ENCODE peak calls at places on chromosomes 5 and 9, in eight cellular contexts. Y is body of pancreas, D is fibroblast of lung, U is IMR-90, N is left ventricle myocardium inferior, A is spleen, V is Peyer's patch, H is A673. Z is an unnamed sample.

GRCh38 chr5:160744253-160745112 is 107.5 kb downstream of the ATP10B start:
- DNase-seq in Y (no peak), N (no peak), U (no peak), D (no peak), H (no peak), V (no peak), A (no peak), Z (no peak)

GRCh38 chr9:91100878-91101450 is 260.8 kb downstream of the AUH start:
- DNase-seq in Y (peak; percentile 20), U (peak; percentile 35), A (no peak), N (peak; percentile 58), H (no peak), D (peak; percentile 63), V (no peak), Z (no peak)

GRCh38 chr5:142637871-142638270 is 48.0 kb downstream of the FGF1 start:
- DNase-seq in H (no peak), N (no peak), Y (no peak), V (no peak), D (no peak), A (no peak), U (no peak), Z (no peak)

GRCh38 chr9:114492991-114493390 is 12.3 kb downstream of the WHRN start:
- DNase-seq in V (no peak), Y (no peak), U (no peak), N (no peak), H (no peak), D (no peak), A (peak; percentile 35), Z (no peak)

GRCh38 chr9:123749580-123750202 is 180.2 kb downstream of the DENND1A start:
- DNase-seq in D (no peak), H (no peak), U (peak; percentile 20), N (no peak), Y (no peak), A (no peak), V (peak; percentile 19), Z (no peak)

GRCh38 chr5:72622152-72622760 is 115.0 kb upstream of the ZNF366 start:
- DNase-seq in H (no peak), N (no peak), A (no peak), V (no peak), D (no peak), Y (no peak), U (no peak), Z (no peak)

GRCh38 chr9:115855458-115856133 is 298.0 kb upstream of the PAPPA start:
- DNase-seq in N (no peak), U (peak; percentile 4), Y (no peak), H (peak; percentile 69), A (no peak), D (no peak), V (no peak), Z (no peak)

GRCh38 chr9:1880038-1880565 is 135.0 kb upstream of the SMARCA2 start:
- DNase-seq in D (no peak), V (no peak), U (no peak), A (no peak), N (no peak), H (no peak), Y (no peak), Z (no peak)

GRCh38 chr5:125326114-125326513 is 579.7 kb upstream of the ZNF608 start:
- DNase-seq in A (no peak), N (peak; percentile 17), H (peak; percentile 10), Y (peak; percentile 40), V (no peak), D (peak; percentile 83), U (peak; percentile 88), Z (no peak)

GRCh38 chr5:107118184-107118902 is 552.4 kb downstream of the EFNA5 start:
- DNase-seq in A (no peak), Y (no peak), H (no peak), U (no peak), N (no peak), D (no peak), V (no peak), Z (no peak)

GRCh38 chr5:16735092-16735970 is 118.5 kb upstream of the RETREG1 start:
- DNase-seq in D (no peak), Y (no peak), A (no peak), U (no peak), V (no peak), N (no peak), H (no peak), Z (no peak)

GRCh38 chr5:72125931-72126620 is 18.8 kb downstream of the MAP1B start:
- DNase-seq in U (no peak), V (no peak), A (no peak), H (no peak), D (no peak), N (no peak), Y (no peak), Z (no peak)

GRCh38 chr9:115115924-115116323 is 2.0 kb downstream of the TNC start:
- DNase-seq in A (no peak), U (peak; percentile 82), D (peak; percentile 70), Y (no peak), N (no peak), V (no peak), H (peak; percentile 30), Z (no peak)

GRCh38 chr5:174773371-174773770 is 49.0 kb downstream of the MSX2 start:
- DNase-seq in N (no peak), D (no peak), A (no peak), V (no peak), H (no peak), Y (no peak), U (no peak), Z (peak; percentile 61)

GRCh38 chr5:135566422-135567416 is 12.1 kb downstream of the CXCL14 start:
- DNase-seq in D (no peak), A (peak; percentile 52), V (no peak), N (no peak), U (no peak), H (no peak), Y (no peak), Z (no peak)
- TF ChIP-seq CTCF in D (no peak), A (no peak), V (no peak), N (peak; percentile 19), U (no peak), H (no peak), Y (no peak), Z (no peak)

GRCh38 chr9:127979333-127980055 is 1.3 kb downstream of the EEIG1 start:
- DNase-seq in H (peak; percentile 37), Y (no peak), U (peak; percentile 29), A (peak; percentile 87), N (peak; percentile 57), V (peak; percentile 81), D (peak; percentile 49), Z (no peak)

GRCh38 chr9:127976498-127976897 is 4.3 kb downstream of the EEIG1 start:
- DNase-seq in Y (peak; percentile 93), H (no peak), A (no peak), N (no peak), D (no peak), V (peak; percentile 49), U (no peak), Z (no peak)

GRCh38 chr9:127979015-127979332 is 1.8 kb downstream of the EEIG1 start:
- DNase-seq in N (no peak), D (no peak), U (no peak), A (no peak), V (no peak), H (no peak), Y (no peak), Z (no peak)

GRCh38 chr9:127976943-127977871 is 3.6 kb downstream of the EEIG1 start:
- DNase-seq in D (no peak), V (no peak), Y (no peak), N (no peak), U (no peak), A (no peak), H (no peak), Z (no peak)

DNA sequence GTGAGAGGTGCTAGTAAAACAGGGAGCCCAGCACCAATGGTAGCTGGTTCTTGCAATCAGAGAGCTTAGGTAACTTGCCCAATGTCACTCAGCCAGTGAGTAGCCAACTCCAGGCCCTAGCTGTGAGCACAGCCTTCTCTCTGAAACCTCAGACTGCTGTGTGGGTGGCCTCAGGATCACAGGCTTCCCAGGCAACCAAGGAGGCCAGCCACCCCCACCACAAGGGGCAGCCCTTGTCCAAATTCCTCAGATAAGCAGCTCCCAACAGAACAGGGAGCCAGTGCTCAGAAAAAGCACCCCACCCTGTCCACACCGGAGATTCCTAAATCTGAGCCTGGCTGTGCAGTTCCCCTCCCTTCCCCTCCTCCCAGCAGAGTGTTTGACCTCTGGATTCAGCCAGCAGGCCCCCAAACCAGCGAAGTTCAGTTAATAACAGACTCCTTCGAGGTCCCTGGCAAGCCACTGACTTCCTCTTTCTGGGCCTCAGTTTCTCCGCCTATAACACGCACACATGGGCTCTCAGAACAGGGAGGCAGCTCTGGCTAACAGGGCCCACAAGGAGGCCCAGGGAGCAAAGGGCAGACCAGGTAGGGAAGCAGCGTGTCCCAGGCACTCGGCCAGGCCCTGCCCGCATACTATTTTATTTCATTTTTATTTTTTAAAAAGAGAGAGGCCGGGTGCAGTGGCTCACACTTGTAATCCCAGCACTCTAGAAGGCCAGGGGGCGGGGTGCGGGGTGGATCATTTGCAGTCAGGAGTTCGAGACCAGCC is 2.7 kb downstream of the EEIG1 start:
- DNase-seq in D (peak; percentile 83), A (no peak), N (peak; percentile 70), U (peak; percentile 80), V (no peak), H (no peak), Y (peak; percentile 78), Z (peak; percentile 63)
- H3K4me1 ChIP-seq in D (peaks cover 21% of the 10 kb centered on the region), A (peaks cover 73% of the 10 kb centered on the region), N (peaks cover 92% of the 10 kb centered on the region), U (peaks cover 34% of the 10 kb centered on the region), V (peaks cover 6% of the 10 kb centered on the region), H (peaks cover 34% of the 10 kb centered on the region), Y (peaks cover 75% of the 10 kb centered on the region), Z (peaks cover 31% of the 10 kb centered on the region)

GRCh38 chr5:177131711-177132503 is 1.7 kb upstream of the NSD1 start:
- DNase-seq in A (peak; percentile 83), D (no peak), N (peak; percentile 26), U (no peak), V (no peak), Y (no peak), H (no peak), Z (peak; percentile 25)

GRCh38 chr5:177131019-177131320 is 2.6 kb upstream of the NSD1 start:
- DNase-seq in V (no peak), N (no peak), H (no peak), U (no peak), Y (no peak), D (no peak), A (no peak), Z (peak; percentile 20)

GRCh38 chr5:177132504-177133118 is 962 bp upstream of the NSD1 start:
- DNase-seq in U (no peak), V (peak; percentile 34), A (peak; percentile 85), D (peak; percentile 23), H (no peak), Y (no peak), N (no peak), Z (peak; percentile 31)

GRCh38 chr5:177130211-177131018 is 3.2 kb upstream of the NSD1 start:
- DNase-seq in U (peak; percentile 53), A (peak; percentile 51), Y (no peak), N (no peak), D (no peak), H (no peak), V (no peak), Z (peak; percentile 11)

DNA sequence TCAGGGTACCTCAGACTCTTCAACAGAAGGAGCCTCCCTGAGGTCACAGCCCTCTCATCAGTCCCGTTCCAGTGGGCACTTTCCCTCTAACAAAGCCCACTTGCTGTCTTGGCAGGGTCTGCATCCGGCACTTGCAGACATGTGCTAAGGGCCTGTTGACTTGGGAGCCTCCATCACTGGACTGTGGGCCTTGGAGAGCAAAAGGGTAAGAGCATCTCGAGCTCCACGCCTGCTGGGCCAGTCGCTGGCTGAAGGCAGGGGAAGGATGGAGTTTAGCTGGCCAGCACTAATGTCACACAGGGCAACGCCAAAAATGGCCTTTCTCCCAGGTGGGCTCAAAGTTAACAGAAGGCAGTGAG is 2.2 kb upstream of the NSD1 start:
- DNase-seq in U (no peak), D (no peak), Y (no peak), A (peak; percentile 76), H (no peak), N (no peak), V (no peak), Z (no peak)
- H3K4me3 ChIP-seq in U (no peak overlapping the region), D (no peak overlapping the region), Y (no peak overlapping the region), A (no peak overlapping the region), H (no peak overlapping the region), N (no peak overlapping the region), V (no peak overlapping the region), Z (no peak overlapping the region)

GRCh38 chr9:15485836-15486678 is 24.7 kb downstream of the PSIP1 start:
- DNase-seq in Y (no peak), D (peak; percentile 45), H (peak; percentile 24), V (no peak), N (no peak), A (no peak), U (peak; percentile 54), Z (peak; percentile 8)
- TF ChIP-seq CTCF in Y (peak; percentile 26), D (peak; percentile 34), H (peak; percentile 41), V (peak; percentile 42), N (peak; percentile 53), A (peak; percentile 29), U (peak; percentile 48), Z (no peak)